ENCODE peak calls at places on chromosomes 5 and 9, in nine cellular contexts. F, E, T, R, W, H, O, K and N are unnamed samples.
A peak's percentile ranks its signal among the peaks of the same experiment; 100 is the strongest.

GRCh38 chr5:56711191-56711590 is 104.2 kb upstream of the MAP3K1 start:
- DNase-seq in F (no peak), E (no peak), T (no peak), R (peak; percentile 71), W (no peak), H (no peak), O (no peak), K (no peak), N (no peak)

GRCh38 chr5:143543358-143544255 is 140.1 kb upstream of the NR3C1 start:
- DNase-seq in F (no peak), E (no peak), T (no peak), R (peak; percentile 75), W (no peak), H (no peak), O (no peak), K (no peak), N (peak; percentile 13)

GRCh38 chr5:146474040-146474439 is 26.9 kb downstream of the TCERG1 start:
- DNase-seq in F (no peak), E (no peak), T (no peak), R (no peak), W (no peak), H (no peak), O (no peak), K (no peak), N (no peak)

GRCh38 chr5:171310334-171310815 is 1.3 kb downstream of the TLX3 start:
- DNase-seq in F (no peak), E (no peak), T (no peak), R (no peak), W (no peak), H (no peak), O (no peak), K (no peak), N (no peak)

GRCh38 chr9:73231203-73231602 is 79.5 kb downstream of the ANXA1 start:
- DNase-seq in F (no peak), E (no peak), T (no peak), R (no peak), W (no peak), H (no peak), O (no peak), K (no peak), N (no peak)

GRCh38 chr5:135460246-135461033 is 8.3 kb upstream of the TIFAB start:
- DNase-seq in F (no peak), E (no peak), T (peak; percentile 20), R (no peak), W (no peak), H (no peak), O (no peak), K (no peak), N (no peak)

GRCh38 chr9:127710204-127710805 is 3.5 kb downstream of the CFAP157 start:
- DNase-seq in F (no peak), E (no peak), T (no peak), R (no peak), W (no peak), H (no peak), O (no peak), K (no peak), N (peak; percentile 54)

GRCh38 chr5:54533541-54534179 is 16.1 kb downstream of the SNX18 start:
- DNase-seq in F (no peak), E (no peak), T (no peak), R (no peak), W (peak; percentile 72), H (peak; percentile 57), O (no peak), K (no peak), N (no peak)

GRCh38 chr9:11973011-11973410 is 720.2 kb upstream of the TYRP1 start:
- DNase-seq in F (no peak), E (no peak), T (no peak), R (peak; percentile 0), W (no peak), H (no peak), O (no peak), K (no peak), N (no peak)

GRCh38 chr5:154243736-154244135 is 53.2 kb downstream of the GALNT10 start:
- DNase-seq in F (no peak), E (no peak), T (no peak), R (peak; percentile 76), W (no peak), H (no peak), O (no peak), K (no peak), N (no peak)

GRCh38 chr9:72585737-72586136 is 64.3 kb downstream of the TMC1 start:
- DNase-seq in F (no peak), E (no peak), T (no peak), R (no peak), W (no peak), H (no peak), O (no peak), K (no peak), N (no peak)

GRCh38 chr9:75878461-75878860 is 12.0 kb upstream of the PCSK5 start:
- DNase-seq in F (no peak), E (no peak), T (no peak), R (no peak), W (no peak), H (no peak), O (no peak), K (no peak), N (peak; percentile 29)

GRCh38 chr9:38359689-38360385 is 32.7 kb upstream of the ALDH1B1 start:
- DNase-seq in F (no peak), E (no peak), T (no peak), R (peak; percentile 29), W (no peak), H (no peak), O (no peak), K (no peak), N (peak; percentile 92)

GRCh38 chr9:82106536-82106935 is 118.0 kb downstream of the SPATA31D1 start:
- DNase-seq in F (no peak), E (no peak), T (no peak), R (no peak), W (no peak), H (no peak), O (no peak), K (no peak), N (no peak)

GRCh38 chr5:69245031-69245430 is 10.3 kb downstream of the CDK7 start:
- DNase-seq in F (no peak), E (no peak), T (no peak), R (no peak), W (no peak), H (no peak), O (no peak), K (no peak), N (no peak)

GRCh38 chr5:126837907-126838539 is 61.1 kb downstream of the LMNB1 start:
- DNase-seq in F (no peak), E (no peak), T (no peak), R (no peak), W (no peak), H (no peak), O (no peak), K (no peak), N (peak; percentile 52)
- TF ChIP-seq CTCF in F (no peak), E (no peak), T (peak; percentile 64), R (peak; percentile 46), W (peak; percentile 21), H (peak; percentile 56), O (peak; percentile 60), K (peak; percentile 23), N (peak; percentile 56)

GRCh38 chr5:57780306-57780958 is 297.8 kb upstream of the ACTBL2 start:
- DNase-seq in F (no peak), E (no peak), T (peak; percentile 58), R (peak; percentile 27), W (no peak), H (no peak), O (no peak), K (no peak), N (no peak)

GRCh38 chr5:57780959-57781325 is 298.3 kb upstream of the ACTBL2 start:
- DNase-seq in F (no peak), E (no peak), T (no peak), R (no peak), W (no peak), H (no peak), O (no peak), K (no peak), N (no peak)

GRCh38 chr5:57785946-57786345 is 303.3 kb upstream of the ACTBL2 start:
- DNase-seq in F (no peak), E (no peak), T (no peak), R (no peak), W (no peak), H (no peak), O (no peak), K (no peak), N (no peak)

GRCh38 chr5:57783693-57784092 is 301.1 kb upstream of the ACTBL2 start:
- DNase-seq in F (no peak), E (no peak), T (no peak), R (no peak), W (no peak), H (no peak), O (no peak), K (no peak), N (peak; percentile 85)

DNA sequence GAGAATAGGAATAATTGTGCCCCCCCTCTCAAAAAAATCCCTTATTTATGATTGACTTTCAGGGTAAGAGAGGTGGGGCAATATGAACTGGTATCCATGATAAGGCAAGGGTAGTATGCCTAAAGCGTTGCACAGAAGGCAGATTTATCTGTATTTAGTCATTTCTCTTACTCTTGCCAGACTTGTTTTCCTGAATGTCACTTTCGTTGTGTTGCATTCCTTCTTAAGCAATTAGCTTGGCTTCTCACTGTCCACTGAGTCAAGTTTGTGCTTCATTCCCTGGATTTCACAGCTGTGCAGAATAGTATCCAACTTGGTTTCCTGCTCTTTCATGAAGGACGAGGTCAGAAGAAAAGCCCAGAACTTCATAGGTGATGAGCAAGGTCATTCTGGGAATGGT is 301.5 kb upstream of the ACTBL2 start:
- DNase-seq in F (no peak), E (no peak), T (no peak), R (peak; percentile 23), W (no peak), H (no peak), O (no peak), K (no peak), N (peak; percentile 31)
- H3K4me3 ChIP-seq in F (no peak overlapping the region), E (no peak overlapping the region), T (peak overlapping the region; percentile 40), R (no peak overlapping the region), W (peak overlapping the region; percentile 57), H (no peak overlapping the region), O (no peak overlapping the region), K (no peak overlapping the region), N (peak overlapping the region; percentile 45)

GRCh38 chr5:79263-79662 is 12.7 kb upstream of the PLEKHG4B start:
- DNase-seq in F (no peak), E (no peak), T (no peak), R (no peak), W (no peak), H (no peak), O (no peak), K (no peak), N (peak; percentile 66)
- H3K4me1 ChIP-seq in F (no peaks in the 10 kb centered on the region), E (no peaks in the 10 kb centered on the region), T (no peaks in the 10 kb centered on the region), R (peaks cover 34% of the 10 kb centered on the region), W (no peaks in the 10 kb centered on the region), H (peaks cover 14% of the 10 kb centered on the region), O (no peaks in the 10 kb centered on the region), K (no peaks in the 10 kb centered on the region), N (peaks cover 3% of the 10 kb centered on the region)

DNA sequence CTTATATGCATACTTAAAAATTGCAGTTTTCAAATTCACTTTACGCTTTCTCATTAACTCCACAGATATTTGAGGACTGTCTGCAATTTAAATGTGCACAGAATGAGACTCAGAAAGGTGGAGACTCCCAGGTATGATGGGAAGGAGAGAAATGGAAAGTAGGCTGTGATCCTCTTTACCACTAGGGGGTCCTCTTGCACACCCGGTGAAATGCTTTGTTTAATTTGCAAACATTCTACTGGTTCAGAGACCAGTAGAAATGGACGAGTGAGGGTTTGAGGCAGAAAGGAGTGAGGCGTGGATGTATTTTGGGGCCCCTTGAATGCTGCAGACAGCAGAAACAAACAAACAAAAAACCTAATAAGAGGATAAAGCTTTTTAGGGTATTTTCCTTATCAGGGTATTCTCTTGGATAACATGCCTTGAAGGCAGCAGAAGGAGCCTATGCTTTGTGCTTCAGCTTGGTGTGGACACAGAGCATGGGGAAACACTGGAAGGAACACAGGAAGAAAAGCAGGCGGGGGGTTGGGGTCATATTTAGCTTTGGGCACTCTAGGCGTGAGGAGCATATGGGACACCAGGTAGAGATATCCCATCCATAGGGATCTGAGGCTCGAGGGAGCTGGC is 410.1 kb downstream of the DMRT2 start:
- DNase-seq in F (peak; percentile 32), E (no peak), T (no peak), R (no peak), W (no peak), H (no peak), O (no peak), K (peak; percentile 29), N (no peak)
- TF ChIP-seq CTCF in F (peak; percentile 78), E (no peak), T (peak; percentile 13), R (no peak), W (peak; percentile 28), H (no peak), O (peak; percentile 24), K (peak; percentile 54), N (peak; percentile 34)